ENCODE peak calls at places on chromosome 4, in six cellular contexts. L, R, Y, V, Z and D are unnamed samples.

GRCh38 chr4:80806472-80806871 is 224.0 kb upstream of the BMP3 start:
- DNase-seq in R (no peak), Z (no peak), L (no peak), V (no peak), Y (no peak), D (no peak)

GRCh38 chr4:168408620-168409019 is 71.7 kb downstream of the DDX60L start:
- DNase-seq in L (peak; percentile 69), R (no peak), Z (no peak), V (peak; percentile 90), Y (no peak), D (no peak)

GRCh38 chr4:107037188-107037587 is 1.1 kb upstream of the DKK2 start:
- DNase-seq in L (no peak), V (peak; percentile 28), R (peak; percentile 81), Z (no peak), Y (no peak), D (no peak)

GRCh38 chr4:41177016-41177415 is 37.3 kb downstream of the APBB2 start:
- DNase-seq in R (no peak), Y (no peak), Z (no peak), V (peak; percentile 71), L (peak; percentile 36), D (no peak)

GRCh38 chr4:7823416-7823824 is 116.2 kb downstream of the AFAP1 start:
- DNase-seq in V (no peak), Y (no peak), L (no peak), Z (no peak), R (no peak), D (no peak)

GRCh38 chr4:78293841-78294301 is 236.7 kb downstream of the FRAS1 start:
- DNase-seq in Z (no peak), R (no peak), L (peak; percentile 49), V (peak; percentile 94), Y (no peak), D (no peak)

GRCh38 chr4:156999175-156999517 is 27.5 kb upstream of the PDGFC start:
- DNase-seq in V (peak; percentile 99), Y (no peak), R (no peak), L (peak; percentile 91), Z (no peak), D (no peak)

GRCh38 chr4:53477038-53477565 is 99.7 kb downstream of the FIP1L1 start:
- DNase-seq in R (no peak), L (no peak), V (no peak), Y (no peak), Z (no peak), D (no peak)

GRCh38 chr4:144709793-144710525 is 64.0 kb downstream of the HHIP start:
- DNase-seq in R (no peak), V (peak; percentile 79), L (no peak), Y (no peak), Z (no peak), D (no peak)

GRCh38 chr4:142366821-142367220 is 479.3 kb downstream of the INPP4B start:
- DNase-seq in V (no peak), Z (no peak), Y (no peak), L (no peak), R (no peak), D (no peak)

GRCh38 chr4:185437809-185438208 is 12.0 kb upstream of the UFSP2 start:
- DNase-seq in Y (no peak), Z (no peak), L (no peak), R (no peak), V (no peak), D (no peak)

GRCh38 chr4:14218641-14219040 is 591.1 kb upstream of the BOD1L1 start:
- DNase-seq in V (no peak), R (no peak), Y (no peak), L (no peak), Z (no peak), D (no peak)

GRCh38 chr4:161828061-161828460 is 335.7 kb downstream of the FSTL5 start:
- DNase-seq in R (no peak), Z (no peak), L (no peak), V (peak; percentile 11), Y (no peak), D (no peak)

GRCh38 chr4:54165011-54165410 is 64.1 kb upstream of the PDGFRA start:
- DNase-seq in Z (no peak), Y (no peak), L (no peak), R (no peak), V (no peak), D (no peak)

GRCh38 chr4:102168580-102168979 is 176.7 kb downstream of the SLC39A8 start:
- DNase-seq in R (no peak), Z (no peak), V (no peak), L (no peak), Y (no peak), D (no peak)

GRCh38 chr4:3010577-3010976 is 47.2 kb downstream of the GRK4 start:
- DNase-seq in Z (no peak), R (no peak), Y (no peak), L (no peak), V (no peak), D (no peak)

GRCh38 chr4:52376107-52376704 is 282.9 kb downstream of the USP46 start:
- DNase-seq in Z (no peak), V (peak; percentile 31), R (no peak), L (peak; percentile 46), Y (no peak), D (no peak)

GRCh38 chr4:74365761-74366160 is 816 bp downstream of the EREG start:
- DNase-seq in Z (no peak), Y (no peak), L (no peak), R (no peak), V (no peak), D (no peak)

GRCh38 chr4:128924951-128925350 is 115.5 kb downstream of the JADE1 start:
- DNase-seq in R (no peak), L (no peak), Z (no peak), Y (no peak), V (peak; percentile 4), D (no peak)

GRCh38 chr4:6695660-6696581 is 2.2 kb downstream of the S100P start:
- DNase-seq in V (no peak), Z (peak; percentile 38), R (no peak), Y (no peak), L (no peak), D (no peak)

GRCh38 chr4:52611030-52611555 is 48.0 kb downstream of the USP46 start:
- DNase-seq in V (no peak), L (no peak), R (no peak), Z (no peak), Y (no peak), D (no peak)